ENCODE peak calls at places on chromosomes 5 and 9, in eight cellular contexts. One of them, this sample, is unnamed.

GRCh38 chr5:109105631-109106267 is 304.0 kb downstream of the PJA2 start:
- DNase-seq in endodermal cell: no peak
- DNase-seq in CD8-positive, alpha-beta memory T cell: no peak
- DNase-seq in right lobe of liver: no peak
- DNase-seq in aorta: no peak
- DNase-seq in testis: no peak
- DNase-seq in colonic mucosa: no peak
- DNase-seq in dorsolateral prefrontal cortex: no peak
- DNase-seq in this sample: no peak

GRCh38 chr5:32225445-32225844 is 51.3 kb upstream of the GOLPH3 start:
- DNase-seq in endodermal cell: no peak
- DNase-seq in CD8-positive, alpha-beta memory T cell: no peak
- DNase-seq in right lobe of liver: no peak
- DNase-seq in aorta: no peak
- DNase-seq in testis: peak; percentile 70
- DNase-seq in colonic mucosa: no peak
- DNase-seq in dorsolateral prefrontal cortex: no peak
- DNase-seq in this sample: no peak

GRCh38 chr5:6541256-6542013 is 91.4 kb downstream of the NSUN2 start:
- DNase-seq in endodermal cell: peak; percentile 17
- DNase-seq in CD8-positive, alpha-beta memory T cell: no peak
- DNase-seq in right lobe of liver: no peak
- DNase-seq in aorta: no peak
- DNase-seq in testis: no peak
- DNase-seq in colonic mucosa: peak; percentile 1
- DNase-seq in dorsolateral prefrontal cortex: no peak
- DNase-seq in this sample: no peak

GRCh38 chr5:56352808-56353590 is 119.9 kb upstream of the ANKRD55 start:
- DNase-seq in endodermal cell: no peak
- DNase-seq in CD8-positive, alpha-beta memory T cell: no peak
- DNase-seq in right lobe of liver: no peak
- DNase-seq in aorta: no peak
- DNase-seq in testis: no peak
- DNase-seq in colonic mucosa: no peak
- DNase-seq in dorsolateral prefrontal cortex: no peak
- DNase-seq in this sample: no peak

GRCh38 chr5:66620711-66621110 is 24.5 kb downstream of the MAST4 start:
- DNase-seq in endodermal cell: no peak
- DNase-seq in CD8-positive, alpha-beta memory T cell: no peak
- DNase-seq in right lobe of liver: no peak
- DNase-seq in aorta: no peak
- DNase-seq in testis: no peak
- DNase-seq in colonic mucosa: no peak
- DNase-seq in dorsolateral prefrontal cortex: no peak
- DNase-seq in this sample: no peak

GRCh38 chr5:73189816-73190451 is 16.9 kb downstream of the TMEM174 start:
- DNase-seq in endodermal cell: peak; percentile 70
- DNase-seq in CD8-positive, alpha-beta memory T cell: no peak
- DNase-seq in right lobe of liver: no peak
- DNase-seq in aorta: no peak
- DNase-seq in testis: no peak
- DNase-seq in colonic mucosa: peak; percentile 59
- DNase-seq in dorsolateral prefrontal cortex: no peak
- DNase-seq in this sample: no peak

GRCh38 chr5:143543358-143544255 is 140.1 kb upstream of the NR3C1 start:
- DNase-seq in endodermal cell: no peak
- DNase-seq in CD8-positive, alpha-beta memory T cell: no peak
- DNase-seq in right lobe of liver: no peak
- DNase-seq in aorta: no peak
- DNase-seq in testis: no peak
- DNase-seq in colonic mucosa: no peak
- DNase-seq in dorsolateral prefrontal cortex: no peak
- DNase-seq in this sample: no peak

GRCh38 chr9:75235632-75236031 is 147.3 kb downstream of the OSTF1 start:
- DNase-seq in endodermal cell: no peak
- DNase-seq in CD8-positive, alpha-beta memory T cell: no peak
- DNase-seq in right lobe of liver: no peak
- DNase-seq in aorta: no peak
- DNase-seq in testis: no peak
- DNase-seq in colonic mucosa: no peak
- DNase-seq in dorsolateral prefrontal cortex: no peak
- DNase-seq in this sample: no peak

GRCh38 chr9:136438909-136439549 is 616 bp downstream of the INPP5E start:
- DNase-seq in endodermal cell: peak; percentile 75
- DNase-seq in CD8-positive, alpha-beta memory T cell: peak; percentile 77
- DNase-seq in right lobe of liver: no peak
- DNase-seq in aorta: no peak
- DNase-seq in testis: no peak
- DNase-seq in colonic mucosa: peak; percentile 37
- DNase-seq in dorsolateral prefrontal cortex: no peak
- DNase-seq in this sample: peak; percentile 89

GRCh38 chr9:35106343-35106730 is 3.4 kb upstream of the STOML2 start:
- DNase-seq in endodermal cell: no peak
- DNase-seq in CD8-positive, alpha-beta memory T cell: no peak
- DNase-seq in right lobe of liver: no peak
- DNase-seq in aorta: no peak
- DNase-seq in testis: no peak
- DNase-seq in colonic mucosa: no peak
- DNase-seq in dorsolateral prefrontal cortex: no peak
- DNase-seq in this sample: peak; percentile 18

GRCh38 chr5:135831439-135832262 is 2.8 kb upstream of the SLC25A48 start:
- DNase-seq in endodermal cell: peak; percentile 45
- DNase-seq in CD8-positive, alpha-beta memory T cell: no peak
- DNase-seq in right lobe of liver: no peak
- DNase-seq in aorta: peak; percentile 39
- DNase-seq in testis: no peak
- DNase-seq in colonic mucosa: no peak
- DNase-seq in dorsolateral prefrontal cortex: no peak
- DNase-seq in this sample: peak; percentile 48

GRCh38 chr9:113620016-113620376 is 156.5 kb downstream of the RGS3 start:
- DNase-seq in endodermal cell: no peak
- DNase-seq in CD8-positive, alpha-beta memory T cell: no peak
- DNase-seq in right lobe of liver: no peak
- DNase-seq in aorta: peak; percentile 70
- DNase-seq in testis: no peak
- DNase-seq in colonic mucosa: no peak
- DNase-seq in dorsolateral prefrontal cortex: no peak
- DNase-seq in this sample: peak; percentile 29

GRCh38 chr5:54882841-54883240 is 102.6 kb downstream of the ESM1 start:
- DNase-seq in endodermal cell: no peak
- DNase-seq in CD8-positive, alpha-beta memory T cell: no peak
- DNase-seq in right lobe of liver: no peak
- DNase-seq in aorta: no peak
- DNase-seq in testis: no peak
- DNase-seq in colonic mucosa: no peak
- DNase-seq in dorsolateral prefrontal cortex: no peak
- DNase-seq in this sample: no peak
- H3K4me3 ChIP-seq in endodermal cell: peak overlapping the region; percentile 72
- H3K4me3 ChIP-seq in CD8-positive, alpha-beta memory T cell: no peak overlapping the region
- H3K4me3 ChIP-seq in right lobe of liver: no peak overlapping the region
- H3K4me3 ChIP-seq in aorta: no peak overlapping the region
- H3K4me3 ChIP-seq in testis: no peak overlapping the region
- H3K4me3 ChIP-seq in colonic mucosa: no peak overlapping the region
- H3K4me3 ChIP-seq in dorsolateral prefrontal cortex: no peak overlapping the region
- H3K4me3 ChIP-seq in this sample: no peak overlapping the region

DNA sequence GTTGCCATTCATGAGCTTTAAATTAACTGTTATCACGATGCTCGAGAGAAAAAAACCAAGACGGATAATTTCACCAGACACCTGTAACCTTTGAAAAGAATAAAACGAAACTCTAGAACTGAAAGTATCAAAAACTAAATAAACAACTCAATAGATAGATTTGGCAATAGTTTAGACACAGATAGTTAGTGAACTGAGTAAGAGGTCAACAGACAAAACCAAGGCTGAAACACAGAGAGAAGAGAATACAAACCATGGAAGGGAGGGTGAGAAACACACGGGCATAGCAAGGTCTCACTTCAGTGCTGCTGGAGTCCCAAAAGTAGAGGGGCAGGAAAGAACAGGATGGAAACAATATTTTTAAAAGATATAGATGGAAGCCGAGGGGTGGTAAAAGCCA is 3.3 kb upstream of the OR2V1 start:
- DNase-seq in endodermal cell: no peak
- DNase-seq in CD8-positive, alpha-beta memory T cell: no peak
- DNase-seq in right lobe of liver: no peak
- DNase-seq in aorta: no peak
- DNase-seq in testis: no peak
- DNase-seq in colonic mucosa: no peak
- DNase-seq in dorsolateral prefrontal cortex: no peak
- DNase-seq in this sample: no peak
- H3K27me3 ChIP-seq in endodermal cell: no peaks in the 10 kb centered on the region
- H3K27me3 ChIP-seq in CD8-positive, alpha-beta memory T cell: no peaks in the 10 kb centered on the region
- H3K27me3 ChIP-seq in right lobe of liver: no peaks in the 10 kb centered on the region
- H3K27me3 ChIP-seq in aorta: no peaks in the 10 kb centered on the region
- H3K27me3 ChIP-seq in testis: no peaks in the 10 kb centered on the region
- H3K27me3 ChIP-seq in colonic mucosa: peaks cover 6% of the 10 kb centered on the region
- H3K27me3 ChIP-seq in dorsolateral prefrontal cortex: peaks cover 5% of the 10 kb centered on the region
- H3K27me3 ChIP-seq in this sample: no peaks in the 10 kb centered on the region

DNA sequence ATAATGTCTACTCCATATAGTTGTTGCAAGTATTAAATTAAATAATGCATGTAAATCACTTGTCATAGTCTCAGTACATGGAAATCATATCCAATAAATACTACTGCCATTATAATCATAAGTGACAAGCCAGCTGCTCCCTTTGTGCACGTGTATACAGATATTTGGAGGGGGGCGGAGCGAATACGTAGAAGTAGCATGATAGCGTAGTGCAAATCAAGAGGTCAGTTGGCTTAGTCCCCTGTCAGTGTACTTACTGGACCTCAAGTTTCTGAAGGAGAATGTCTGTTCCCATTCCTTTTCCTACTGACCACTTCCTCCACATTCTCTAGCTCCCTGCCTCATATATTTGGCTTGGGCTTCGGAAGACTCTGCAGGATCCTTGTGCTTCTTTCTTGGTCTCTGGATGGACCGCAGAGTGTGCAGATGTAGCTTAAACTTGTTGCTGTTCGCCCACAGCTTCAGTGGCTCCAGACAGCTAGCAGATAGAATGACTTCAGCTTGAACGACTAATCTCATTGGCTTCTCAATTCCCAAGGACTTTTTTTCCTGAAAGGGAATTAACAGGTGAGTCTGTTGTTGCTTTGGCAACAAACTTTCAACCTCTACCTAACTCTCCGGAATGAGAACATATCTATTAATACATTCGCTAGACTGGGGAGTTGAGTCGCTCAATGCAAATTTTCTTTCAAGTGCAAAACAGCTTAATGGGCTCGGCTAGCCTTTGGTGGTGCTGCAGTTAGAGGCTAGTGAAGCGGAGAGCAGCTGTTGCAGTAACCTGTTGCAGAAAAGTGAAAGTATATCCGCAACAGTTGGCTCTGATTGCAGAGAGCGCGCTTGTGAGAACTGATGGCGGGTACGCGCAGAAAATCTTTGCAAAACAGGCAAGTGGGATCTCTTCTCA is at the start of gene PCDHB1:
- DNase-seq in endodermal cell: peak; percentile 73
- DNase-seq in CD8-positive, alpha-beta memory T cell: no peak
- DNase-seq in right lobe of liver: no peak
- DNase-seq in aorta: no peak
- DNase-seq in testis: no peak
- DNase-seq in colonic mucosa: no peak
- DNase-seq in dorsolateral prefrontal cortex: no peak
- DNase-seq in this sample: peak; percentile 15
- H3K4me3 ChIP-seq in endodermal cell: peak within 1 kb of the TSS; percentile 84
- H3K4me3 ChIP-seq in CD8-positive, alpha-beta memory T cell: no peak within 1 kb of the TSS
- H3K4me3 ChIP-seq in right lobe of liver: peak within 1 kb of the TSS; percentile 22
- H3K4me3 ChIP-seq in aorta: peak within 1 kb of the TSS; percentile 5
- H3K4me3 ChIP-seq in testis: peak within 1 kb of the TSS; percentile 54
- H3K4me3 ChIP-seq in colonic mucosa: no peak within 1 kb of the TSS
- H3K4me3 ChIP-seq in dorsolateral prefrontal cortex: peak within 1 kb of the TSS; percentile 56
- H3K4me3 ChIP-seq in this sample: peak within 1 kb of the TSS; percentile 52

GRCh38 chr5:147876626-147877025 is 1.9 kb upstream of the SCGB3A2 start:
- DNase-seq in endodermal cell: no peak
- DNase-seq in CD8-positive, alpha-beta memory T cell: no peak
- DNase-seq in right lobe of liver: no peak
- DNase-seq in aorta: no peak
- DNase-seq in testis: no peak
- DNase-seq in colonic mucosa: no peak
- DNase-seq in dorsolateral prefrontal cortex: no peak
- DNase-seq in this sample: no peak

GRCh38 chr5:147876141-147876540 is 2.4 kb upstream of the SCGB3A2 start:
- DNase-seq in endodermal cell: no peak
- DNase-seq in CD8-positive, alpha-beta memory T cell: no peak
- DNase-seq in right lobe of liver: no peak
- DNase-seq in aorta: no peak
- DNase-seq in testis: no peak
- DNase-seq in colonic mucosa: no peak
- DNase-seq in dorsolateral prefrontal cortex: no peak
- DNase-seq in this sample: no peak

GRCh38 chr5:147880461-147880860 is 1.9 kb downstream of the SCGB3A2 start:
- DNase-seq in endodermal cell: no peak
- DNase-seq in CD8-positive, alpha-beta memory T cell: no peak
- DNase-seq in right lobe of liver: no peak
- DNase-seq in aorta: no peak
- DNase-seq in testis: no peak
- DNase-seq in colonic mucosa: no peak
- DNase-seq in dorsolateral prefrontal cortex: no peak
- DNase-seq in this sample: no peak

GRCh38 chr5:147879784-147880183 is 1.3 kb downstream of the SCGB3A2 start:
- DNase-seq in endodermal cell: no peak
- DNase-seq in CD8-positive, alpha-beta memory T cell: no peak
- DNase-seq in right lobe of liver: no peak
- DNase-seq in aorta: no peak
- DNase-seq in testis: no peak
- DNase-seq in colonic mucosa: no peak
- DNase-seq in dorsolateral prefrontal cortex: no peak
- DNase-seq in this sample: no peak

GRCh38 chr5:147878066-147878748 is at the start of gene SCGB3A2:
- DNase-seq in endodermal cell: no peak
- DNase-seq in CD8-positive, alpha-beta memory T cell: no peak
- DNase-seq in right lobe of liver: no peak
- DNase-seq in aorta: no peak
- DNase-seq in testis: no peak
- DNase-seq in colonic mucosa: no peak
- DNase-seq in dorsolateral prefrontal cortex: no peak
- DNase-seq in this sample: no peak
- H3K27me3 ChIP-seq in endodermal cell: no peaks in the 10 kb centered on the region
- H3K27me3 ChIP-seq in CD8-positive, alpha-beta memory T cell: no peaks in the 10 kb centered on the region
- H3K27me3 ChIP-seq in right lobe of liver: no peaks in the 10 kb centered on the region
- H3K27me3 ChIP-seq in aorta: no peaks in the 10 kb centered on the region
- H3K27me3 ChIP-seq in testis: no peaks in the 10 kb centered on the region
- H3K27me3 ChIP-seq in colonic mucosa: no peaks in the 10 kb centered on the region
- H3K27me3 ChIP-seq in dorsolateral prefrontal cortex: no peaks in the 10 kb centered on the region
- H3K27me3 ChIP-seq in this sample: no peaks in the 10 kb centered on the region

DNA sequence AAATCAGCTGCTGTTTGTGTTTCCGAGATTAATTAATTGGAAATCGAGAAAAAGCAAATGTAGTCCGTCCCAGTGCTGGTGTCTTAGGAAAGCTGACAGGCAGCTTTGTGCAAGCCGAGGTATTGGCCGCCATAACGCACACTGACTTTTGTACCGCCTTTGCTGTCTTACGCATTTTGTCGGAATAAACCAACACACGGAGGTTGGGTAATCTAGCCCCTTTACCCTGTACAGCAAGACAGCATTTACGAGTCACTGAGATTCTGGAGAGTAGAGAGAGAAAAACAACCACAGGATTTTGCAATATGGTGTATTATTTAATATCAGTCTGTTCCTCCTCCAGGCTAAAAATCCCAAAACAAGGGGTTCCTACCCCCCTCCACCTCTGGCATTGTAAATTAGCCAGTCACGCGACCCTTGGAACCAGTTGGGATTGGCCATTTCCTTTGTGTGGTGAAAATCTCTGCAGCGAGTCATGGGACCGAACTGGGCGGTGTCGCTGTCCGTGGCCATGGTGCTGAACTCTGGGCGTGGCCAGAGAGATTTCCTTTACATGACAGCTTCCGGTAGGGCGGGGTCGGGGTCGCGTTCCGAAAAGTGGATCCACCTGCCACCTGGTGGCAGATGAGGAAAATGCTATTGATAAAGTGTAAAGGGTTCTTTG is 10.3 kb upstream of the PCDHB1 start:
- DNase-seq in endodermal cell: peak; percentile 100
- DNase-seq in CD8-positive, alpha-beta memory T cell: peak; percentile 61
- DNase-seq in right lobe of liver: peak; percentile 85
- DNase-seq in aorta: peak; percentile 96
- DNase-seq in testis: peak; percentile 98
- DNase-seq in colonic mucosa: peak; percentile 80
- DNase-seq in dorsolateral prefrontal cortex: peak; percentile 98
- DNase-seq in this sample: peak; percentile 75
- H3K4me3 ChIP-seq in endodermal cell: peak overlapping the region; percentile 98
- H3K4me3 ChIP-seq in CD8-positive, alpha-beta memory T cell: no peak overlapping the region
- H3K4me3 ChIP-seq in right lobe of liver: peak overlapping the region; percentile 29
- H3K4me3 ChIP-seq in aorta: no peak overlapping the region
- H3K4me3 ChIP-seq in testis: peak overlapping the region; percentile 51
- H3K4me3 ChIP-seq in colonic mucosa: peak overlapping the region; percentile 6
- H3K4me3 ChIP-seq in dorsolateral prefrontal cortex: peak overlapping the region; percentile 63
- H3K4me3 ChIP-seq in this sample: peak overlapping the region; percentile 53